ENCODE peak calls at places on chromosomes 2 and 18, in six cellular contexts. P, R, O, U, J and D are unnamed samples.
A peak's percentile ranks its signal among the peaks of the same experiment; 100 is the strongest.

GRCh38 chr2:65369980-65370379 is 62.4 kb downstream of the SPRED2 start:
- DNase-seq in R (no peak), U (no peak), O (no peak), P (no peak), J (no peak), D (no peak)

GRCh38 chr2:159804941-159805340 is 6.9 kb upstream of the CD302 start:
- DNase-seq in P (no peak), U (no peak), J (no peak), O (no peak), R (no peak), D (no peak)

GRCh38 chr2:171441470-171441869 is 7.4 kb downstream of the DCAF17 start:
- DNase-seq in P (no peak), R (no peak), U (no peak), O (no peak), J (no peak), D (no peak)

GRCh38 chr2:168626096-168626495 is 170.0 kb downstream of the CERS6 start:
- DNase-seq in R (no peak), P (no peak), J (no peak), O (no peak), U (no peak), D (no peak)

GRCh38 chr2:235495373-235496238 is 1.8 kb downstream of the AGAP1 start:
- DNase-seq in O (no peak), U (no peak), R (no peak), P (no peak), J (no peak), D (no peak)

GRCh38 chr2:74525717-74526648 is at the start of gene DQX1:
- DNase-seq in U (no peak), R (no peak), J (peak; percentile 63), P (no peak), O (no peak), D (no peak)

GRCh38 chr2:71503827-71504226 is 50.5 kb downstream of the DYSF start:
- DNase-seq in J (no peak), P (no peak), U (no peak), O (no peak), R (no peak), D (no peak)

GRCh38 chr18:3886575-3887322 is 436.8 kb downstream of the TGIF1 start:
- DNase-seq in P (no peak), U (no peak), J (peak; percentile 30), R (no peak), O (no peak), D (no peak)

GRCh38 chr2:113685471-113685870 is 58.4 kb downstream of the RABL2A start:
- DNase-seq in O (no peak), P (no peak), R (no peak), J (no peak), U (no peak), D (no peak)

GRCh38 chr2:55839182-55839819 is 84.3 kb downstream of the EFEMP1 start:
- DNase-seq in R (no peak), O (peak; percentile 54), U (peak; percentile 40), P (no peak), J (no peak), D (no peak)

GRCh38 chr2:209908511-209908910 is 93.9 kb upstream of the RPE start:
- DNase-seq in R (no peak), O (no peak), U (no peak), J (no peak), P (no peak), D (no peak)

GRCh38 chr18:44679912-44680270 is 797 bp upstream of the SETBP1 start:
- DNase-seq in J (peak; percentile 52), U (peak; percentile 81), R (peak; percentile 9), O (peak; percentile 58), P (peak; percentile 61), D (no peak)

GRCh38 chr2:71941731-71942575 is 205.7 kb downstream of the CYP26B1 start:
- DNase-seq in U (no peak), R (no peak), O (no peak), P (no peak), J (no peak), D (no peak)

GRCh38 chr18:33924576-33924975 is 300.1 kb downstream of the NOL4 start:
- DNase-seq in U (no peak), R (no peak), P (no peak), J (no peak), O (no peak), D (no peak)

GRCh38 chr2:73088703-73089102 is 17.2 kb upstream of the SFXN5 start:
- DNase-seq in O (no peak), J (no peak), U (no peak), P (no peak), R (no peak), D (no peak)

GRCh38 chr2:161976927-161977326 is 97.1 kb downstream of the DPP4 start:
- DNase-seq in P (no peak), J (no peak), O (no peak), U (peak; percentile 10), R (no peak), D (no peak)

GRCh38 chr2:237482485-237482884 is 4.6 kb upstream of the MLPH start:
- DNase-seq in O (peak; percentile 91), U (no peak), R (no peak), P (peak; percentile 58), J (no peak), D (no peak)

GRCh38 chr2:97743913-97744312 is 30.5 kb downstream of the ZAP70 start:
- DNase-seq in U (no peak), J (no peak), R (no peak), O (no peak), P (no peak), D (no peak)

GRCh38 chr2:101012706-101013181 is 10.7 kb downstream of the RPL31 start:
- DNase-seq in U (peak; percentile 85), J (peak; percentile 47), P (peak; percentile 15), R (no peak), O (no peak), D (peak; percentile 43)

GRCh38 chr2:196459539-196459938 is 180.0 kb upstream of the CCDC150 start:
- DNase-seq in O (no peak), J (no peak), R (no peak), P (no peak), U (peak; percentile 56), D (peak; percentile 8)

GRCh38 chr2:11385222-11385621 is 40.8 kb upstream of the ROCK2 start:
- DNase-seq in P (no peak), O (no peak), U (no peak), J (no peak), R (no peak), D (no peak)

GRCh38 chr2:43407826-43408783 is 181.7 kb upstream of the ZFP36L2 start:
- DNase-seq in U (no peak), R (no peak), P (no peak), J (peak; percentile 33), O (no peak), D (no peak)

GRCh38 chr2:48727560-48727959 is 28.0 kb downstream of the LHCGR start:
- DNase-seq in P (no peak), U (peak; percentile 81), O (no peak), J (peak; percentile 2), R (no peak), D (no peak)

GRCh38 chr2:182779323-182779722 is 63.3 kb downstream of the DNAJC10 start:
- DNase-seq in R (no peak), U (no peak), O (no peak), P (no peak), J (no peak), D (no peak)

GRCh38 chr2:212330263-212330662 is 208.3 kb downstream of the ERBB4 start:
- DNase-seq in O (peak; percentile 25), J (no peak), U (no peak), R (no peak), P (peak; percentile 69), D (no peak)

GRCh38 chr18:69250305-69251151 is 150.2 kb upstream of the DOK6 start:
- DNase-seq in U (peak; percentile 95), P (no peak), J (no peak), O (no peak), R (no peak), D (no peak)

GRCh38 chr18:23134780-23135678 is at the start of gene CABLES1:
- DNase-seq in R (no peak), J (peak; percentile 63), P (peak; percentile 61), O (peak; percentile 82), U (peak; percentile 71), D (peak; percentile 16)

GRCh38 chr18:27033722-27034121 is 151.4 kb downstream of the CHST9 start:
- DNase-seq in J (no peak), O (no peak), R (no peak), U (no peak), P (no peak), D (no peak)

GRCh38 chr2:112644155-112644932 is 1.4 kb upstream of the SLC20A1 start:
- DNase-seq in U (peak; percentile 30), R (no peak), J (no peak), O (no peak), P (no peak), D (no peak)
- H3K4me1 ChIP-seq in U (peaks cover 56% of the 10 kb centered on the region), R (peaks cover 41% of the 10 kb centered on the region), J (peaks cover 37% of the 10 kb centered on the region), O (peaks cover 33% of the 10 kb centered on the region), P (peaks cover 4% of the 10 kb centered on the region), D (peaks cover 40% of the 10 kb centered on the region)

DNA sequence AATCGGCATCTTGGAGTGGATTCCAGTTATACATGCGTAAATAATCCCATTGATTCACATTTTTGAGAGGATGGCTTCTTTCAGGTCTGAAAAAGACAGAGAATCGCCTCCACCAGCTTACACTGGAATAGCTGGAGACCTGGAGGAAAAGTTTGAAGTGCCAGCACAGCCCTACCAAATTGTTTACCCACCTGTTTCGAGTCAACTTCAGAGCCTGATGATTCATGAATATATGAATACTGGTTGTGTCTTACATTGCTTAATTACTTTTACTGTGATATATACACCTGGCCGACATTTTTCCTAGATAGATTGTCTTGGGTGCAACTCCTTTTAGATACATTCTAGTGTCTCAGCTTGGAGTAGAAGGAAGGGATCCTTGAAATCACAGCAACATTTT is 335 bp upstream of the NCKAP5 start:
- DNase-seq in J (no peak), P (no peak), U (no peak), R (no peak), O (no peak), D (no peak)
- H3K4me3 ChIP-seq in J (no peak overlapping the region), P (no peak overlapping the region), U (peak overlapping the region; percentile 78), R (no peak overlapping the region), O (peak overlapping the region; percentile 8), D (no peak overlapping the region)

GRCh38 chr18:60775978-60776377 is 403.4 kb upstream of the MC4R start:
- DNase-seq in O (no peak), R (no peak), P (no peak), J (no peak), U (no peak), D (no peak)
- H3K4me1 ChIP-seq in O (no peaks in the 10 kb centered on the region), R (no peaks in the 10 kb centered on the region), P (no peaks in the 10 kb centered on the region), J (no peaks in the 10 kb centered on the region), U (no peaks in the 10 kb centered on the region), D (no peaks in the 10 kb centered on the region)

DNA sequence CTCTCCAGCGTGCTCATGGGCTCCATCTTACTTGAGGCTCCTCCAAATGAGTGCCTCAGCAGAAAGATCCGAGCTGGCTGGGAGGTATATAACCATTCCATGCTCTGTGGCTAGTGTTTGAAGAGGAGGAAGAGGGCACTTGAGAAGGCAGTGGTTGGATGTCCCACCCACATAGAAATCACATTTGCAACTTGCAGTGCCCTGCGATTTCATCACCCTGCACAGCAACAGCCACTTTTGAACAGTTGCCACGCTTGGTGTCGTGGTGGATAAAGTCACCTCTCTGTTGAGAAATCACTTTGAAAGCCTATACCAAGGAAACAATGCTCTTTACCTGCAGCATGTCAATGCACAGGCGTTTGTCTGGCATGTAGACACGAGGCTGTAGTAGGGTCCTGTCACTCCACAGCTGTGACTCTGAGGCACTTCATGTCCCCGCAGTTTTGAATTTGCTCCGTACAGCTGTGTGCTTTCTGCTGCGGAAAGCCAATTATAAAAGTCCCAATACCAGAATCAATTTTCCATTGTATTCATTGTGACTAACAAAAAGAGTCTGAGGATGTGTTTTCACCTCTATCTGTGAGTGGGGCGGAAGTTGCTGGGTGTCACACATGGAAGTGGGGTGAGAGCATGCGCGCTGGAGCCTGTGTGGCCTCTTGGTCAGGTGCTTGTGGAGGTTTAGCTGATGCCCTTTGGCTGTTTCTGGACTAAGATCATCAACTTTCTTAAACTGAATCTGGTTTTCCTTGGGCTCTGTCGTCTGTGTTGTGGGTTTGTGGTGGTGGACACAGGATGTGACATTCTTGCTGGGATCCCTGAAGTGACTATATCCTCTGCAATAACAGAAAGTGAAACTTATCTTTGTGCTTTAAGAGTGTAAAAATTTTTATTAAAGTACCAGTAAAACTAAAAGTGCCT is 2.8 kb downstream of the CNDP2 start:
- DNase-seq in U (no peak), P (no peak), O (peak; percentile 72), R (peak; percentile 68), J (peak; percentile 64), D (peak; percentile 79)
- H3K4me3 ChIP-seq in U (peak overlapping the region; percentile 74), P (no peak overlapping the region), O (peak overlapping the region; percentile 16), R (peak overlapping the region; percentile 69), J (peak overlapping the region; percentile 89), D (peak overlapping the region; percentile 99)